ENCODE peak calls at places on chromosome 4, in nine cellular contexts. S is fibroblast of the aortic adventitia, B is NCI-H2227 treated with DMSO at 0.1 percent for 48 hours, K is heart left ventricle, A is MM.1S, D is NCI-H1694, F is left colon, T is brain pericyte, M is iPS DF 19.7. W is an unnamed sample.
A peak's percentile ranks its signal among the peaks of the same experiment; 100 is the strongest.

GRCh38 chr4:122776916-122777315 is 44.4 kb downstream of the BBS12 start:
- DNase-seq in S (peak; percentile 55), B (no peak), K (no peak), A (no peak), D (no peak), F (peak; percentile 70), T (no peak), M (no peak), W (no peak)

GRCh38 chr4:18480928-18481327 is 459.4 kb upstream of the LCORL start:
- DNase-seq in S (no peak), B (no peak), K (no peak), A (no peak), D (no peak), F (no peak), T (no peak), M (no peak), W (no peak)

GRCh38 chr4:177442623-177443155 is 452 bp upstream of the AGA start:
- DNase-seq in S (no peak), B (peak; percentile 53), K (no peak), A (peak; percentile 10), D (no peak), F (no peak), T (no peak), M (no peak), W (no peak)

GRCh38 chr4:108166441-108167315 is 2.1 kb downstream of the LEF1 start:
- DNase-seq in S (no peak), B (no peak), K (peak; percentile 63), A (peak; percentile 72), D (no peak), F (no peak), T (no peak), M (no peak), W (no peak)

GRCh38 chr4:4640692-4641091 is 98.8 kb upstream of the STX18 start:
- DNase-seq in S (no peak), B (no peak), K (no peak), A (no peak), D (no peak), F (no peak), T (no peak), M (no peak), W (no peak)

GRCh38 chr4:122831515-122832196 is 5.0 kb downstream of the FGF2 start:
- DNase-seq in S (peak; percentile 59), B (no peak), K (no peak), A (no peak), D (no peak), F (no peak), T (no peak), M (no peak), W (peak; percentile 65)

GRCh38 chr4:26489101-26489669 is 1.1 kb downstream of the CCKAR start:
- DNase-seq in S (no peak), B (no peak), K (no peak), A (no peak), D (no peak), F (no peak), T (no peak), M (no peak), W (no peak)

GRCh38 chr4:41524446-41524845 is 13.5 kb upstream of the LIMCH1 start:
- DNase-seq in S (no peak), B (no peak), K (no peak), A (no peak), D (no peak), F (no peak), T (no peak), M (no peak), W (no peak)

GRCh38 chr4:151434183-151434860 is 25.3 kb downstream of the FHIP1A start:
- DNase-seq in S (peak; percentile 43), B (no peak), K (no peak), A (no peak), D (no peak), F (no peak), T (no peak), M (no peak), W (peak; percentile 24)

GRCh38 chr4:55545133-55545532 is 1.6 kb downstream of the CLOCK start:
- DNase-seq in S (peak; percentile 27), B (no peak), K (no peak), A (no peak), D (no peak), F (no peak), T (no peak), M (no peak), W (peak; percentile 40)

GRCh38 chr4:40998680-40999358 is 215.5 kb downstream of the APBB2 start:
- DNase-seq in S (no peak), B (no peak), K (no peak), A (no peak), D (no peak), F (no peak), T (no peak), M (no peak), W (peak; percentile 91)

GRCh38 chr4:156109943-156110925 is 156.6 kb upstream of the CTSO start:
- DNase-seq in S (peak; percentile 68), B (no peak), K (peak; percentile 40), A (no peak), D (no peak), F (peak; percentile 28), T (no peak), M (no peak), W (peak; percentile 72)

GRCh38 chr4:26345541-26345940 is 24.7 kb downstream of the RBPJ start:
- DNase-seq in S (no peak), B (no peak), K (no peak), A (no peak), D (no peak), F (no peak), T (no peak), M (no peak), W (no peak)

GRCh38 chr4:34732170-34732569 is 1512.1 kb downstream of the ARAP2 start:
- DNase-seq in S (no peak), B (no peak), K (no peak), A (no peak), D (no peak), F (no peak), T (no peak), M (no peak), W (no peak)